ENCODE peak calls at places on chromosomes 3 and 15, in eight cellular contexts. F, K, X, T, J, L, N and B are unnamed samples.

GRCh38 chr15:75688831-75689230 is 23.8 kb downstream of the CSPG4 start:
- DNase-seq in X (no peak), N (no peak), L (no peak), F (no peak), K (no peak), T (no peak), J (no peak), B (no peak)

GRCh38 chr3:28012830-28013229 is 228.6 kb upstream of the CMC1 start:
- DNase-seq in K (no peak), J (no peak), L (no peak), F (no peak), T (no peak), X (no peak), N (no peak), B (no peak)

GRCh38 chr3:31534036-31534435 is 1.3 kb downstream of the STT3B start:
- DNase-seq in F (no peak), N (no peak), L (no peak), J (peak), X (no peak), T (no peak), K (no peak), B (no peak)

GRCh38 chr3:83076041-83076440 is 1314.6 kb upstream of the GBE1 start:
- DNase-seq in L (no peak), F (no peak), J (no peak), T (no peak), K (no peak), X (no peak), N (no peak), B (no peak)

GRCh38 chr3:55899887-55900286 is 412.8 kb upstream of the WNT5A start:
- DNase-seq in T (peak), N (no peak), F (no peak), J (no peak), K (no peak), L (no peak), X (no peak), B (no peak)

GRCh38 chr3:151866711-151867410 is 6.6 kb upstream of the SUCNR1 start:
- DNase-seq in X (no peak), L (no peak), N (no peak), T (no peak), J (no peak), F (no peak), K (no peak), B (no peak)

GRCh38 chr3:45055032-45055410 is 28.9 kb downstream of the CLEC3B start:
- DNase-seq in K (no peak), X (no peak), N (no peak), F (no peak), T (no peak), L (no peak), J (no peak), B (no peak)

GRCh38 chr3:119318871-119319270 is 24.7 kb downstream of the ARHGAP31 start:
- DNase-seq in N (no peak), K (no peak), J (no peak), L (no peak), F (no peak), T (no peak), X (no peak), B (no peak)

GRCh38 chr3:10363935-10364334 is 43.0 kb upstream of the SEC13 start:
- DNase-seq in N (no peak), T (no peak), K (no peak), J (no peak), F (no peak), L (no peak), X (no peak), B (no peak)

GRCh38 chr3:72938471-72939265 is 50.8 kb downstream of the GXYLT2 start:
- DNase-seq in J (peak), F (peak), X (peak), K (peak), L (peak), T (no peak), N (peak), B (peak)

GRCh38 chr3:160577551-160578195 is 12.3 kb upstream of the KPNA4 start:
- DNase-seq in L (no peak), F (no peak), X (peak), N (peak), J (peak), T (no peak), K (no peak), B (no peak)

GRCh38 chr3:179321585-179322322 is 1.1 kb upstream of the ZNF639 start:
- DNase-seq in F (peak), N (no peak), T (no peak), L (peak), K (no peak), J (peak), X (no peak), B (no peak)

GRCh38 chr15:84006467-84006866 is 229.1 kb upstream of the GOLGA6L4 start:
- DNase-seq in F (no peak), J (no peak), N (no peak), T (no peak), L (no peak), X (no peak), K (no peak), B (no peak)

GRCh38 chr3:53773586-53774368 is 72.4 kb downstream of the CHDH start:
- DNase-seq in J (no peak), N (no peak), L (peak), F (peak), X (no peak), K (no peak), T (no peak), B (peak)

GRCh38 chr3:42499478-42499871 is 3.0 kb upstream of the VIPR1 start:
- DNase-seq in L (peak), F (no peak), X (no peak), K (peak), N (no peak), T (no peak), J (no peak), B (no peak)

GRCh38 chr3:87298111-87298718 is 21.8 kb upstream of the POU1F1 start:
- DNase-seq in J (peak), N (no peak), K (no peak), X (peak), T (no peak), F (no peak), L (no peak), B (no peak)

GRCh38 chr3:186746008-186746407 is 28.8 kb downstream of the KNG1 start:
- DNase-seq in L (no peak), F (no peak), N (no peak), J (peak), X (peak), T (peak), K (peak), B (no peak)

GRCh38 chr3:350978-351377 is 154.4 kb downstream of the CHL1 start:
- DNase-seq in N (no peak), J (no peak), L (no peak), T (no peak), F (no peak), K (no peak), X (no peak), B (no peak)

GRCh38 chr15:56732135-56732880 is 1.0 kb downstream of the ZNF280D start:
- DNase-seq in T (no peak), N (no peak), X (no peak), F (no peak), L (no peak), J (peak), K (no peak), B (no peak)

GRCh38 chr15:83657549-83657948 is 3.6 kb downstream of the ADAMTSL3 start:
- DNase-seq in N (no peak), L (no peak), X (peak), T (no peak), K (no peak), F (no peak), J (peak), B (no peak)

GRCh38 chr3:107699682-107700081 is 176.9 kb downstream of the BBX start:
- DNase-seq in N (no peak), X (no peak), T (no peak), J (no peak), K (no peak), F (no peak), L (no peak), B (no peak)

GRCh38 chr15:99123706-99124451 is 19.0 kb downstream of the SYNM start:
- DNase-seq in J (peak), X (peak), N (peak), L (peak), F (peak), K (peak), T (peak), B (peak)

GRCh38 chr15:76460871-76461270 is 124.3 kb downstream of the ISL2 start:
- DNase-seq in K (no peak), N (no peak), F (no peak), X (no peak), T (no peak), L (no peak), J (no peak), B (no peak)

DNA sequence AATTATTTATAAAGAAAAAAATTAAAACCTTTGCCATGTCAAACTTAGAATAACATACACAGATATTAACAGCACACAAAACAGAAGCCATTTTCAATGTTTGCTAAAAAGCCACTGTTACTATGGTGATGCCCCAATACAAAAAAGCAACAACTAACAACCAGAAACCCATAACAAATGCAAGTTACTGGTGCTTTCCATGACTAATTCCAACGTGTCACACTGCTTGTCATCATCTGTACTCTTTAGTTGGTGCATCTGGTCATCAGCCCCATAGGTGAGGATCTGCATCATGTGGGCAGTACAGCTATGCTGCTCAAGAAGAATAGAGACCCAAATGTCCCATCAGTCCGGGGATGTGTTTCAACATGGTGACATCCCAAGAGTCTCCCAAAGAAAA is 52.8 kb downstream of the ATP8B4 start:
- DNase-seq in K (no peak), J (peak), F (no peak), L (no peak), N (no peak), X (no peak), T (no peak), B (no peak)
- TF ChIP-seq POLR2A in K (no peak), J (no peak), F (no peak), L (no peak), N (no peak), X (no peak), T (no peak), B (no peak)

GRCh38 chr15:79676621-79677020 is 220.2 kb downstream of the MTHFS start:
- DNase-seq in J (no peak), L (no peak), T (no peak), F (no peak), X (no peak), K (no peak), N (no peak), B (no peak)

GRCh38 chr15:79678032-79678701 is 218.6 kb downstream of the MTHFS start:
- DNase-seq in N (no peak), X (no peak), T (no peak), F (no peak), L (no peak), J (no peak), K (no peak), B (no peak)

GRCh38 chr15:79682851-79683288 is 213.9 kb downstream of the MTHFS start:
- DNase-seq in K (no peak), J (peak), N (no peak), T (no peak), X (no peak), L (no peak), F (no peak), B (no peak)

GRCh38 chr15:79682285-79682684 is 214.5 kb downstream of the MTHFS start:
- DNase-seq in X (no peak), J (peak), K (peak), N (no peak), T (no peak), F (peak), L (no peak), B (no peak)

DNA sequence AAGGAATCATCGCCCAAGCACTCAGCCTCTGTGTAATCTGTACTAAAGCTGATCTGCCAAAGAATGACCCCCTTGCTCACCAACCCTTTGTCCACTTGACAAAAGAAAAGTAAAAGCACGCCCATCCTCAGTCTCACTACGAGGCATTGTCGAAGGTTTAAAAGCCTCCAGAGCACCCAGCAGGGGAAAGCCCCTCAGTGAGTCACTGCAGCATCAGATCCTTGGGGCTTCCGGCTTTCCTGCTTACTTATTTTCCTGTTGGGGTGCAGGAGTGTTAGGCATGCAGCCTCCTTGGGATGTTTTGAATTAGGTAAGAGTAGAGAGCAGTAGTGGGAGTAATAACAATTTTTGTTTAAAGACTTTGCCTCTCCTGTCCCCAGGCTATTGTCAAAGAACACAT is 216.1 kb downstream of the MTHFS start:
- DNase-seq in J (peak), X (no peak), K (no peak), L (no peak), N (no peak), T (no peak), F (no peak), B (no peak)
- H3K27ac ChIP-seq in J (peak), X (no peak), K (no peak), L (no peak), N (no peak), T (no peak), F (no peak), B (no peak)

GRCh38 chr3:149388714-149389417 is 11.4 kb upstream of the TM4SF1 start:
- DNase-seq in N (no peak), F (no peak), J (peak), X (no peak), T (no peak), L (no peak), K (no peak), B (no peak)
- TF ChIP-seq POLR2A in N (no peak), F (no peak), J (no peak), X (no peak), T (no peak), L (no peak), K (no peak), B (no peak)

GRCh38 chr3:182803596-182803995 is 10.3 kb downstream of the ATP11B start:
- DNase-seq in F (no peak), X (no peak), K (no peak), J (no peak), T (no peak), L (no peak), N (no peak), B (no peak)
- H3K27ac ChIP-seq in F (no peak), X (no peak), K (no peak), J (no peak), T (no peak), L (no peak), N (no peak), B (no peak)

GRCh38 chr3:170766823-170767575 is 103.0 kb downstream of the RPL22L1 start:
- DNase-seq in N (no peak), X (no peak), L (no peak), K (no peak), T (peak), J (no peak), F (no peak), B (no peak)

GRCh38 chr3:170766253-170766652 is 103.7 kb downstream of the RPL22L1 start:
- DNase-seq in K (no peak), F (no peak), X (no peak), L (no peak), T (no peak), N (no peak), J (no peak), B (no peak)

GRCh38 chr3:170764017-170764416 is 106.0 kb downstream of the RPL22L1 start:
- DNase-seq in J (no peak), T (no peak), X (no peak), L (no peak), K (no peak), N (no peak), F (no peak), B (no peak)

GRCh38 chr3:170767576-170767941 is 102.4 kb downstream of the RPL22L1 start:
- DNase-seq in F (no peak), N (no peak), X (no peak), L (no peak), J (no peak), K (no peak), T (no peak), B (no peak)

GRCh38 chr3:170765419-170766078 is 104.4 kb downstream of the RPL22L1 start:
- DNase-seq in N (no peak), J (peak), L (no peak), F (no peak), K (no peak), T (peak), X (no peak), B (no peak)
- TF ChIP-seq POLR2A in N (no peak), J (no peak), L (no peak), F (no peak), K (no peak), T (no peak), X (no peak), B (no peak)